ENCODE peak calls at places on chromosomes 13 and 19, in four cellular contexts. E is mesendoderm, S is H1, N is H9. C is an unnamed sample.

GRCh38 chr13:51317262-51317661 is 22.2 kb upstream of the SERPINE3 start:
- DNase-seq in E (no peak), S (no peak), N (no peak), C (peak; percentile 17)

GRCh38 chr13:62167650-62168172 is 752.1 kb upstream of the PCDH20 start:
- DNase-seq in E (no peak), S (no peak), N (no peak), C (no peak)

GRCh38 chr19:5339950-5340636 is 519 bp downstream of the PTPRS start:
- DNase-seq in E (no peak), S (no peak), N (no peak), C (no peak)

GRCh38 chr19:2089001-2089711 is 7.0 kb downstream of the MOB3A start:
- DNase-seq in E (no peak), S (no peak), N (no peak), C (peak; percentile 36)

GRCh38 chr19:40684280-40684679 is 6.2 kb downstream of the NUMBL start:
- DNase-seq in E (no peak), S (no peak), N (no peak), C (no peak)

GRCh38 chr19:39927524-39928356 is 6.7 kb downstream of the FCGBP start:
- DNase-seq in E (no peak), S (no peak), N (no peak), C (no peak)

GRCh38 chr13:78192721-78193120 is 274.1 kb upstream of the EDNRB start:
- DNase-seq in E (no peak), S (no peak), N (no peak), C (peak; percentile 79)

GRCh38 chr13:31192306-31192705 is 7.5 kb upstream of the B3GLCT start:
- DNase-seq in E (no peak), S (no peak), N (no peak), C (no peak)

GRCh38 chr19:15769586-15769985 is 17.9 kb upstream of the OR10H5 start:
- DNase-seq in E (no peak), S (no peak), N (no peak), C (no peak)

GRCh38 chr13:71218960-71219359 is 648.0 kb downstream of the DACH1 start:
- DNase-seq in E (peak; percentile 48), S (no peak), N (no peak), C (no peak)

GRCh38 chr19:54035215-54036178 is 28.2 kb downstream of the VSTM1 start:
- DNase-seq in E (peak; percentile 91), S (no peak), N (peak; percentile 77), C (peak; percentile 78)

GRCh38 chr13:32378012-32378411 is 49.9 kb downstream of the N4BP2L1 start:
- DNase-seq in E (no peak), S (no peak), N (no peak), C (no peak)

GRCh38 chr13:97352815-97353214 is 81.2 kb upstream of the RAP2A start:
- DNase-seq in E (no peak), S (no peak), N (no peak), C (no peak)

GRCh38 chr19:16831531-16831930 is 2.3 kb downstream of the SIN3B start:
- DNase-seq in E (no peak), S (no peak), N (no peak), C (no peak)

GRCh38 chr13:72666391-72666790 is 61.0 kb downstream of the MZT1 start:
- DNase-seq in E (no peak), S (no peak), N (no peak), C (no peak)

GRCh38 chr19:1856698-1857603 is 6.4 kb downstream of the KLF16 start:
- DNase-seq in E (peak; percentile 86), S (peak; percentile 76), N (peak; percentile 85), C (peak; percentile 70)

GRCh38 chr19:51127032-51127431 is 2.3 kb downstream of the SIGLEC9 start:
- DNase-seq in E (no peak), S (no peak), N (no peak), C (no peak)

GRCh38 chr13:77298403-77298802 is 28.5 kb downstream of the MYCBP2 start:
- DNase-seq in E (no peak), S (no peak), N (no peak), C (no peak)

GRCh38 chr19:48591021-48591420 is 15.5 kb upstream of the SPACA4 start:
- DNase-seq in E (peak; percentile 73), S (no peak), N (no peak), C (no peak)

GRCh38 chr13:27644302-27644701 is 22.6 kb downstream of the POLR1D start:
- DNase-seq in E (no peak), S (no peak), N (no peak), C (peak; percentile 92)

GRCh38 chr19:19463348-19464117 is 51.8 kb downstream of the TSSK6 start:
- DNase-seq in E (peak; percentile 44), S (no peak), N (no peak), C (peak; percentile 86)

GRCh38 chr13:35978607-35979316 is 152.4 kb downstream of the DCLK1 start:
- DNase-seq in E (peak; percentile 67), S (peak; percentile 72), N (no peak), C (peak; percentile 69)

GRCh38 chr19:6705931-6706632 is 14.4 kb downstream of the C3 start:
- DNase-seq in E (no peak), S (no peak), N (no peak), C (no peak)

GRCh38 chr13:73025212-73026012 is 33.4 kb upstream of the KLF5 start:
- DNase-seq in E (peak; percentile 69), S (no peak), N (no peak), C (peak; percentile 47)

GRCh38 chr19:45940515-45940805 is 25.9 kb upstream of the NANOS2 start:
- DNase-seq in E (no peak), S (no peak), N (no peak), C (no peak)

GRCh38 chr19:16116067-16116466 is 4.4 kb downstream of the RAB8A start:
- DNase-seq in E (peak; percentile 57), S (no peak), N (no peak), C (no peak)

GRCh38 chr19:18670313-18670712 is 13.2 kb upstream of the CRTC1 start:
- DNase-seq in E (no peak), S (no peak), N (no peak), C (no peak)

GRCh38 chr19:13152356-13152853 is 2.2 kb downstream of the IER2 start:
- DNase-seq in E (peak; percentile 76), S (no peak), N (no peak), C (no peak)

GRCh38 chr19:48085077-48085476 is 25.5 kb downstream of the PLA2G4C start:
- DNase-seq in E (no peak), S (no peak), N (no peak), C (no peak)

GRCh38 chr19:43700368-43701015 is 15.4 kb upstream of the IRGC start:
- DNase-seq in E (peak; percentile 44), S (no peak), N (no peak), C (peak; percentile 84)

GRCh38 chr13:41467546-41467945 is 10.2 kb downstream of the RGCC start:
- DNase-seq in E (no peak), S (no peak), N (no peak), C (no peak)

GRCh38 chr19:54418030-54418929 is 3.0 kb downstream of the TTYH1 start:
- DNase-seq in E (peak; percentile 43), S (peak; percentile 50), N (no peak), C (peak; percentile 19)

GRCh38 chr13:82698941-82699340 is 1183.3 kb downstream of the SLITRK1 start:
- DNase-seq in E (peak; percentile 17), S (no peak), N (no peak), C (no peak)

GRCh38 chr19:5751709-5752108 is 31.3 kb downstream of the CATSPERD start:
- DNase-seq in E (no peak), S (no peak), N (no peak), C (no peak)

GRCh38 chr13:83702021-83702420 is 180.3 kb downstream of the SLITRK1 start:
- DNase-seq in E (no peak), S (no peak), N (no peak), C (no peak)

DNA sequence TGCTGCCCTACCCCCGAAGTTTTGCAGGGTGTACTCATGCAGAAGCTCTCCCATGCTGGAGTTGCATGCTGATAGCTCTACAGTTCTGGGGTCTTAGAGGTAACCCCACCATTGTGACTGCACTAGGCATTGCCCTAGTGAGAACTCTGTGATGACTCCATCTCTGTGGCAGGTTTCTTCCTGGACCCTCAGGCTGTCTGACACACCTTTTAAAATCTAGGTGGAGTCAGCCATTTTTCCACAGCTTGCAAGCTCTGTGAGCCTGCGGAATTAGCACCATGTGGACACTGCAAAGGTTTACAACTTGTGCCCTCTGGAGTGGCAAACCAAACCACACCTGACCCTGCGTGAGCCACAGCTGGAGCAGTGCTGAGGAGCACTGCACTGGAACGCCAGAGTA is 636.2 kb upstream of the SPRY2 start:
- DNase-seq in E (no peak), S (no peak), N (no peak), C (no peak)
- H3K56ac ChIP-seq in E (no peak overlapping the region), S (no peak overlapping the region), N (no peak overlapping the region), C (no peak overlapping the region)

GRCh38 chr19:33205531-33206260 is 11.6 kb downstream of the LRP3 start:
- DNase-seq in E (no peak), S (no peak), N (no peak), C (no peak)
- H3K56ac ChIP-seq in E (no peak overlapping the region), S (no peak overlapping the region), N (no peak overlapping the region), C (no peak overlapping the region)

GRCh38 chr13:94703271-94703670 is 9.1 kb downstream of the SOX21 start:
- DNase-seq in E (no peak), S (peak; percentile 69), N (peak; percentile 53), C (no peak)
- H3K56ac ChIP-seq in E (no peak overlapping the region), S (no peak overlapping the region), N (no peak overlapping the region), C (no peak overlapping the region)

GRCh38 chr13:33971305-33971819 is 153.4 kb downstream of the RFC3 start:
- DNase-seq in E (no peak), S (no peak), N (no peak), C (no peak)
- H3K56ac ChIP-seq in E (no peak overlapping the region), S (no peak overlapping the region), N (no peak overlapping the region), C (no peak overlapping the region)

GRCh38 chr13:98515804-98516465 is 61.0 kb downstream of the STK24 start:
- DNase-seq in E (no peak), S (no peak), N (no peak), C (no peak)
- H3K56ac ChIP-seq in E (no peak overlapping the region), S (no peak overlapping the region), N (no peak overlapping the region), C (no peak overlapping the region)

DNA sequence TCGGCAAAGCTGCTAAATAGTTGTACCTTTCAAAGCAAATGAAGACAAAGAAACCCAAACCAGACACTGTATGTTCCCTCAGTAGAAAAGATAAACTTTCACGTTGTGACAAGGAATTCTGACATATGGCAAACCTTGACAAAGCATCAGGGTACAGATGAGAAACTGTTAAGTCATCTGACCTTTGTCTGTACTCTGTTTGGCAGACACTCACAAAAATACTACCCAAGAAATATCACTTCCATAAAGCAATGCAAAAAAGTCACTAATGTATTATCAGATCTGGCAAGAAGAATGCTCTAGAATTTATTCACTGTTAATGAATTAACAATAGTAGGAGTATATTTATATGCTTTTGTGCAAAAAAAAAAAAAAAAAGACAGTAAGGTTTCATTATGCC is 843.7 kb downstream of the DIAPH3 start:
- DNase-seq in E (no peak), S (no peak), N (no peak), C (no peak)
- H3K56ac ChIP-seq in E (no peak overlapping the region), S (no peak overlapping the region), N (no peak overlapping the region), C (no peak overlapping the region)

DNA sequence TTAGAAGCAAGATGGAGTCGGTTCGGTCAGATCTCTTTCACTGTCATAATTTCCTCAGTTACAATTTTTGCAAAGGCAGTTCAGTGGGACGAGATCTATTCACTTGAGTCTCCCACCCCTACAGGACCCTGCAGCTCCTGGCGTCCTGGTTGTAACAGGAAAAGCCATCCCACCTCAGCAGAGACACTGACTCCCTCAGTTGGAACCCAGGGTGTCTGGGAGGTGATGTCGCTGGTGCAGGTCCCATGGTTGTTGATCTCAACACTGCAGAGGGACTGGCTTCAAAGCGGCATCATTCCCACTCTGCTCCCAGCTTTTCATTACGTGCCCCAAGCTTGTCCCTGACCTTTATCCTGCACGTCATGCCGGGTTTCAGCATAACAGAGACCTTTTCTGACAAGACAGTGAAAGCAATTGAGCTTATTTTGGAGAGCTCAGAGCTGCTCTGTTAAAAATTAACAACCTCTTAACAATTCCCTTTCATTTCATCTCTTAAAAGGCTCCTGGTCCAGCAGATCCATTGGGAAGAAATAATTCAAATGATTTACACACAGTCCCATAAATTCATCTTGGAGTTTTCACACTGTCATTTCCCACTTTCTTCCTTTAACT is 17.6 kb upstream of the COG3 start:
- DNase-seq in E (no peak), S (no peak), N (no peak), C (no peak)
- H3K56ac ChIP-seq in E (no peak overlapping the region), S (no peak overlapping the region), N (no peak overlapping the region), C (no peak overlapping the region)

C was measured in IMR-90.